ENCODE peak calls at places on chromosomes 3 and 15, in nine cellular contexts. L is ureter; H is SK-MEL-5; G is activated naive CD8-positive, alpha-beta T cell treated with anti-CD3 and anti-CD28 coated beads, Interleukin-2, amount 50 U/mL, for 24 hours; Q is LoVo; M is T follicular helper cell; V is NCI-H748 treated with DMSO at 0.1 percent for 48 hours; Y is colonic mucosa; A is RWPE1. W is an unnamed sample.
A peak's percentile ranks its signal among the peaks of the same experiment; 100 is the strongest.

GRCh38 chr3:150359381-150359780 is 48.7 kb upstream of the TSC22D2 start:
- DNase-seq in L (no peak), H (no peak), G (no peak), Q (no peak), M (no peak), V (no peak), Y (no peak), A (no peak), W (no peak)

GRCh38 chr3:104846270-104846669 is 520.4 kb upstream of the ALCAM start:
- DNase-seq in L (no peak), H (no peak), G (no peak), Q (no peak), M (no peak), V (no peak), Y (no peak), A (no peak), W (no peak)

GRCh38 chr3:193614430-193614829 is 21.4 kb downstream of the OPA1 start:
- DNase-seq in L (no peak), H (no peak), G (no peak), Q (no peak), M (no peak), V (no peak), Y (no peak), A (no peak), W (no peak)

GRCh38 chr15:49877871-49878511 is 241.0 kb downstream of the ATP8B4 start:
- DNase-seq in L (no peak), H (no peak), G (no peak), Q (no peak), M (no peak), V (no peak), Y (no peak), A (no peak), W (no peak)

GRCh38 chr15:70863450-70864218 is 9.7 kb upstream of the LARP6 start:
- DNase-seq in L (no peak), H (peak; percentile 89), G (no peak), Q (peak; percentile 32), M (no peak), V (no peak), Y (no peak), A (peak; percentile 88), W (peak; percentile 85)

GRCh38 chr3:177596248-177596821 is 399.1 kb upstream of the TBL1XR1 start:
- DNase-seq in L (no peak), H (no peak), G (no peak), Q (peak; percentile 64), M (no peak), V (no peak), Y (no peak), A (no peak), W (no peak)

GRCh38 chr3:15436246-15436645 is 8.8 kb downstream of the EAF1 start:
- DNase-seq in L (no peak), H (no peak), G (no peak), Q (no peak), M (no peak), V (no peak), Y (no peak), A (no peak), W (no peak)

GRCh38 chr15:70795311-70795665 is 31.9 kb upstream of the UACA start:
- DNase-seq in L (no peak), H (no peak), G (no peak), Q (peak; percentile 82), M (no peak), V (no peak), Y (no peak), A (peak; percentile 94), W (no peak)

GRCh38 chr3:114178770-114179368 is at the start of gene DRD3:
- DNase-seq in L (no peak), H (peak; percentile 37), G (peak; percentile 22), Q (no peak), M (no peak), V (no peak), Y (no peak), A (peak; percentile 15), W (no peak)

GRCh38 chr3:23859839-23860382 is 54.2 kb downstream of the UBE2E1 start:
- DNase-seq in L (no peak), H (no peak), G (no peak), Q (no peak), M (no peak), V (no peak), Y (no peak), A (no peak), W (no peak)

GRCh38 chr3:194101592-194102432 is 34.1 kb upstream of the HES1 start:
- DNase-seq in L (no peak), H (no peak), G (no peak), Q (no peak), M (no peak), V (no peak), Y (peak; percentile 83), A (no peak), W (no peak)

GRCh38 chr3:167350245-167350862 is 29.7 kb downstream of the ZBBX start:
- DNase-seq in L (no peak), H (peak; percentile 57), G (no peak), Q (peak; percentile 23), M (no peak), V (no peak), Y (no peak), A (peak; percentile 3), W (no peak)

GRCh38 chr15:63395730-63396545 is 14.3 kb upstream of the CA12 start:
- DNase-seq in L (no peak), H (no peak), G (no peak), Q (no peak), M (no peak), V (no peak), Y (no peak), A (no peak), W (no peak)

GRCh38 chr15:66092053-66092976 is 161.2 kb downstream of the MEGF11 start:
- DNase-seq in L (no peak), H (peak; percentile 81), G (no peak), Q (no peak), M (no peak), V (no peak), Y (no peak), A (no peak), W (no peak)

GRCh38 chr3:177615015-177615414 is 417.7 kb upstream of the TBL1XR1 start:
- DNase-seq in L (peak; percentile 83), H (peak; percentile 83), G (no peak), Q (peak; percentile 32), M (no peak), V (peak; percentile 80), Y (peak; percentile 69), A (peak; percentile 46), W (peak; percentile 51)

GRCh38 chr15:41238100-41238499 is 7.0 kb downstream of the CHP1 start:
- DNase-seq in L (no peak), H (no peak), G (no peak), Q (no peak), M (no peak), V (no peak), Y (no peak), A (no peak), W (no peak)

GRCh38 chr3:196145420-196146262 is 63.8 kb upstream of the TFRC start:
- DNase-seq in L (no peak), H (no peak), G (no peak), Q (no peak), M (no peak), V (no peak), Y (no peak), A (no peak), W (no peak)

GRCh38 chr15:62306851-62307504 is 141.9 kb upstream of the C2CD4B start:
- DNase-seq in L (peak; percentile 54), H (peak; percentile 89), G (no peak), Q (peak; percentile 77), M (no peak), V (peak; percentile 51), Y (peak; percentile 53), A (peak; percentile 71), W (peak; percentile 69)

GRCh38 chr15:25331404-25331803 is 107.4 kb downstream of the UBE3A start:
- DNase-seq in L (no peak), H (no peak), G (no peak), Q (no peak), M (no peak), V (no peak), Y (no peak), A (no peak), W (no peak)